ENCODE peak calls at places on chromosome 6, in five cellular contexts. K is B cell, C is esophagus muscularis mucosa, O is stomach, N is dorsolateral prefrontal cortex. S is an unnamed sample.

GRCh38 chr6:6348251-6348650 is 27.8 kb upstream of the F13A1 start:
- DNase-seq in K (no peak), C (no peak), O (no peak), N (no peak), S (no peak)

GRCh38 chr6:145733770-145734169 is 1.6 kb downstream of the EPM2A start:
- DNase-seq in K (no peak), C (no peak), O (no peak), N (no peak), S (no peak)

GRCh38 chr6:153024401-153025017 is 22.0 kb upstream of the MTRF1L start:
- DNase-seq in K (peak), C (no peak), O (peak), N (no peak), S (peak)

GRCh38 chr6:36791085-36791484 is 48.2 kb downstream of the CPNE5 start:
- DNase-seq in K (no peak), C (no peak), O (no peak), N (no peak), S (no peak)

GRCh38 chr6:337782-338464 is 45.6 kb downstream of the DUSP22 start:
- DNase-seq in K (no peak), C (no peak), O (no peak), N (no peak), S (no peak)

GRCh38 chr6:34248198-34248726 is 544 bp downstream of the SMIM29 start:
- DNase-seq in K (peak), C (no peak), O (peak), N (no peak), S (peak)

GRCh38 chr6:1789092-1789491 is 179.4 kb downstream of the FOXC1 start:
- DNase-seq in K (no peak), C (no peak), O (no peak), N (no peak), S (no peak)

GRCh38 chr6:165245287-165245686 is 64.1 kb downstream of the C6orf118 start:
- DNase-seq in K (no peak), C (no peak), O (no peak), N (no peak), S (no peak)

GRCh38 chr6:3325210-3325609 is 66.5 kb downstream of the PSMG4 start:
- DNase-seq in K (no peak), C (no peak), O (no peak), N (no peak), S (no peak)

GRCh38 chr6:24052632-24053031 is 73.4 kb upstream of the NRSN1 start:
- DNase-seq in K (no peak), C (no peak), O (no peak), N (no peak), S (no peak)

GRCh38 chr6:29884261-29884660 is 56.6 kb downstream of the HLA-G start:
- DNase-seq in K (no peak), C (no peak), O (no peak), N (no peak), S (no peak)

GRCh38 chr6:162562041-162562440 is 165.5 kb downstream of the PRKN start:
- DNase-seq in K (no peak), C (no peak), O (no peak), N (no peak), S (no peak)

GRCh38 chr6:25883991-25884390 is 9.9 kb upstream of the SLC17A3 start:
- DNase-seq in K (no peak), C (no peak), O (no peak), N (no peak), S (no peak)

GRCh38 chr6:19838442-19839236 is 1.5 kb downstream of the ID4 start:
- DNase-seq in K (no peak), C (no peak), O (peak), N (no peak), S (peak)

GRCh38 chr6:137357263-137357947 is 136.8 kb downstream of the OLIG3 start:
- DNase-seq in K (no peak), C (no peak), O (no peak), N (no peak), S (no peak)

GRCh38 chr6:137357948-137358266 is 136.3 kb downstream of the OLIG3 start:
- DNase-seq in K (no peak), C (no peak), O (no peak), N (no peak), S (no peak)

GRCh38 chr6:137361701-137362100 is 132.5 kb downstream of the OLIG3 start:
- DNase-seq in K (no peak), C (no peak), O (no peak), N (no peak), S (no peak)

GRCh38 chr6:137353842-137354397 is 134.7 kb upstream of the IFNGR1 start:
- DNase-seq in K (no peak), C (no peak), O (no peak), N (no peak), S (no peak)

DNA sequence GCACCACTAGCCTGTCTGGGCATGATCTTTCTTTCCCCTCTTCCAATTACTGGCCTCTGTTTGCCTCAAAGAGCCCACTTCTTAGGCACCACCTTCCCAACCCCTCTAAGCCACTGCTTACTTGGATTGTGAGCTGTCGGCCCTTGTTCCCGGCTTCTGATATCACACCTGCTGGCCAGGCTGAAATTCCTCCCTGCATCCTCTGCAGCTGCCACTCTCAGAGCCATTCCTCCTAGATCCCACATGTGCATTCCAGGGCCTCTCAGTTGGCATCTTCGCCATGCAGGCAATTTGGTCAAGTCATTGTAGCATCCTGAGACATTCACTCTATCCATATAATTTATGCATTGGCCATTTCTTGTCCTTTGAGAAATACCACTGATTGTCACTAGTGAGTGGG is 135.9 kb downstream of the OLIG3 start:
- DNase-seq in K (no peak), C (no peak), O (no peak), N (no peak), S (no peak)
- TF ChIP-seq CTCF in K (no peak), C (no peak), O (no peak), N (no peak), S (no peak)

GRCh38 chr6:135075018-135075417 is 20.4 kb upstream of the HBS1L start:
- DNase-seq in K (no peak), C (no peak), O (no peak), N (no peak), S (no peak)
- TF ChIP-seq CTCF in K (no peak), C (no peak), O (no peak), N (no peak), S (no peak)

GRCh38 chr6:157273756-157274088 is 49.6 kb downstream of the TMEM242 start:
- DNase-seq in K (peak), C (no peak), O (peak), N (no peak), S (no peak)

GRCh38 chr6:157272866-157273755 is 50.2 kb downstream of the TMEM242 start:
- DNase-seq in K (peak), C (no peak), O (no peak), N (no peak), S (no peak)

GRCh38 chr6:157276134-157276532 is 47.2 kb downstream of the TMEM242 start:
- DNase-seq in K (peak), C (no peak), O (no peak), N (no peak), S (no peak)

GRCh38 chr6:157274116-157274470 is 49.2 kb downstream of the TMEM242 start:
- DNase-seq in K (no peak), C (no peak), O (no peak), N (no peak), S (no peak)

DNA sequence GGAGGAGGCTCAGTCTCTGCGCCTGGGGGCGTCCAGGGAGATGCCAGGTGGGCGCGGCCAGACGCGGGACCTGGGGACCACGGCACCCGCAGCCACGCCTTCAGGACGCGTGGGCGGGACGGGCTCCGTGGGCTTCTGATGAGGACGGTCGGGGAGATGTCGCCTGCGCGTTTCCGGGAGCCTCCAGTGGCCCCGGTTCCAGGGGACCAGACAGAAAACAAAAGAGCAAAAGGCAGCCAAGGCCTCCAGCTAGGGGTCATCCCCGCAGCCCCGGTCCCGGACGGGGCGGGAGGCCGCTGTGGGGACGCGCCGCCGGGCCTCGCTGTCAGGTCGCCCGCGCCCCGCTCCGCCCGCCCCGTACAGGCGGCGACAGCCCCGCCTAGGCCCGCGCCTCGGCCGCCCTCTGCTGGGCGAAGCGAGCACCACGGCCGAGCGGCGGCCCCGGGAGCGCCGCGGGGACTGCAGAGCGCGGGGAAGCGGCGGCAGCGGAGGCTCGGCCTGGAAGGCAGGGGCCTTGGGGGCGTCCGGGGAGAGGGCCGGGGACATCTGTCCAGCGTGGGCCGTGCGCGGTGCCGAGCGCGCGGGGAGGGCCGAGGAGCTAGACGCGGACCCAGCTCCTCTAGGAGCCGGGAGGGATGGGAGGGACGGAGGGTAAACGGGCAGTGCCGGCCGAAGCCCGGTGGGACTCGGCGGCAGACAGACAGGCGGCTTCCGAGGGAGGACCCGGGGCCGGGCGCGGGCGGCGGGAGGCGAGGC is 48.7 kb downstream of the TMEM242 start:
- DNase-seq in K (peak), C (no peak), O (peak), N (peak), S (peak)
- TF ChIP-seq CTCF in K (peak), C (peak), O (peak), N (peak), S (peak)

GRCh38 chr6:69232506-69233194 is 564.2 kb downstream of the LMBRD1 start:
- DNase-seq in K (no peak), C (no peak), O (peak), N (peak), S (peak)
- TF ChIP-seq CTCF in K (no peak), C (no peak), O (no peak), N (no peak), S (no peak)

DNA sequence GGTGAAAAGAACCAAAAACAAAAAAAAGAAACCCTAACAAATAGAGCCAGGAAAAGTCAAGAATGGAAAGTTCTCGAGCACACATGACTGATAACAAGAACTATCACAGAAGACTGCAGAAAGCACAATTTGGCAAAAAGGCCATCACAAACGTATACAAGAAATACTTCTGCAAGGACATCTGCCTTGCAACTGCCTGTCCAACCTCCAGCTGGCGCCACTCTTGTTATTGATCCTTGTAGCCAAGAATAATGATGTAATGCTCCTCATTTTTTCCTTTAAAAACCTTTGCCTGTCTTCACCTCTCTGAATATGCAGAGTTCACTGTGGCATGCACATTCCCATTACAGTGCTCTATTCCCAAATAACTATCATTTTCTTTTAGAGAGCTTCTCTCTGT is 87.9 kb upstream of the BMP5 start:
- DNase-seq in K (no peak), C (no peak), O (no peak), N (no peak), S (no peak)
- TF ChIP-seq CTCF in K (no peak), C (no peak), O (no peak), N (no peak), S (no peak)

GRCh38 chr6:133309579-133309978 is 68.4 kb downstream of the EYA4 start:
- DNase-seq in K (no peak), C (no peak), O (no peak), N (no peak), S (no peak)

GRCh38 chr6:133314951-133315350 is 73.8 kb downstream of the EYA4 start:
- DNase-seq in K (no peak), C (no peak), O (no peak), N (no peak), S (no peak)

GRCh38 chr6:133315811-133316210 is 74.7 kb downstream of the EYA4 start:
- DNase-seq in K (no peak), C (no peak), O (no peak), N (no peak), S (no peak)

GRCh38 chr6:133313068-133313467 is 71.9 kb downstream of the EYA4 start:
- DNase-seq in K (no peak), C (no peak), O (no peak), N (no peak), S (no peak)

DNA sequence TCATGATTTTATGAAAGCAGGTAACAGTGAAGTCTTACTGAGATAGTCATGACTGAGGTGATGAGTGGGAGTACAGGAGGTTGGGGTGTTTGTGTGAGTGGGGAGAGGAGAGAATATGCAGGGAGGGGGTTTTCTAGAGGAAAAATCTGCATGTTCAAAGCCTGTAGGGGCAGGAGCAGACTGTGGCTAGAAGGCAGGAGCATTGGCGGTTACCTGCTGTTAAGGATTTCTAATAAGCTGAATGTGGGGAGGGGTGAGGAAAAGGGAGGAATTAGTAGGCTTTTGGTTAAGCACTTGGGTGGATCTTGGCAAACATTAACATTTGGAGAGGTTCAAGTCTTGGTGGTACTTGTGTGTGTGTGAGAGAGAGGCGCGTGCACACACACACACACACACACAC is 70.8 kb downstream of the EYA4 start:
- DNase-seq in K (no peak), C (no peak), O (no peak), N (no peak), S (no peak)
- TF ChIP-seq CTCF in K (no peak), C (no peak), O (no peak), N (no peak), S (no peak)

DNA sequence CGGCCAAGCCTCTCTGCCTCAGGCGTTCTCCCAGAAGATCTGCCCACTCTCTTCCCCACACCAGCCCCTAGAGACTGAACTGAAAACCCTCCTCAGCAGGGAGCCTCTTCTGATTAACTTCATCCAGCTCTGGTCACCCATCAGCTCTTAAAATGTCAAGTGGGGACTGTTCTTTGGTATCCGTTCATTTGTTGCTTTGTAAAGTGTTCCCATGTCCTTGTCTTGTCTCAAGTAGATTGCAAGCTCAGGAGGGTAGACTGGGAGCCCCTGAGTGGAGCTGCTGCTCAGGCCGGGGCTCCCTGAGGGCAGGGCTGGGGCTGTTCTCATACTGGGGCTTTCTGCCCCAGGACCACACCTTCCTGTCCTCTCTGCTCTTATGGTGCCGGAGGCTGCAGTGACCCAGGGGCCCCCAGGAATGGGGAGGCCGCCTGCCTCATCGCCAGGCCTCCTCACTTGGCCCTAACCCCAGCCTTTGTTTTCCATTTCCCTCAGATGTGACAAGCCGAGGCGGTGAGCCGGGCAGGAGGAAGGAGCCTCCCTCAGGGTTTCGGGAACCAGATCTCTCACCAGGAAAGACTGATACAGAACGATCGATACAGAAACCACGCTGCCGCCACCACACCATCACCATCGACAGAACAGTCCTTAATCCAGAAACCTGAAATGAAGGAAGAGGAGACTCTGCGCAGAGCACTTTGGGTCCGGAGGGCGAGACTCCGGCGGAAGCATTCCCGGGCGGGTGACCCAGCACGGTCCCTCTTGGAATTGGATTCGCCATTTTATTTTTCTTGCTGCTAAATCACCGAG is 14.2 kb downstream of the VEGFA start:
- DNase-seq in K (no peak), C (no peak), O (no peak), N (no peak), S (no peak)
- TF ChIP-seq CTCF in K (no peak), C (no peak), O (no peak), N (no peak), S (no peak)

GRCh38 chr6:31836676-31837611 is 9.4 kb downstream of the HSPA1B start:
- DNase-seq in K (no peak), C (no peak), O (no peak), N (no peak), S (no peak)

GRCh38 chr6:31834367-31834703 is 6.8 kb downstream of the HSPA1B start:
- DNase-seq in K (peak), C (peak), O (peak), N (peak), S (peak)

GRCh38 chr6:31837612-31838553 is 10.3 kb downstream of the HSPA1B start:
- DNase-seq in K (no peak), C (no peak), O (no peak), N (no peak), S (no peak)

GRCh38 chr6:31836036-31836675 is 8.6 kb downstream of the HSPA1B start:
- DNase-seq in K (no peak), C (no peak), O (no peak), N (no peak), S (no peak)

DNA sequence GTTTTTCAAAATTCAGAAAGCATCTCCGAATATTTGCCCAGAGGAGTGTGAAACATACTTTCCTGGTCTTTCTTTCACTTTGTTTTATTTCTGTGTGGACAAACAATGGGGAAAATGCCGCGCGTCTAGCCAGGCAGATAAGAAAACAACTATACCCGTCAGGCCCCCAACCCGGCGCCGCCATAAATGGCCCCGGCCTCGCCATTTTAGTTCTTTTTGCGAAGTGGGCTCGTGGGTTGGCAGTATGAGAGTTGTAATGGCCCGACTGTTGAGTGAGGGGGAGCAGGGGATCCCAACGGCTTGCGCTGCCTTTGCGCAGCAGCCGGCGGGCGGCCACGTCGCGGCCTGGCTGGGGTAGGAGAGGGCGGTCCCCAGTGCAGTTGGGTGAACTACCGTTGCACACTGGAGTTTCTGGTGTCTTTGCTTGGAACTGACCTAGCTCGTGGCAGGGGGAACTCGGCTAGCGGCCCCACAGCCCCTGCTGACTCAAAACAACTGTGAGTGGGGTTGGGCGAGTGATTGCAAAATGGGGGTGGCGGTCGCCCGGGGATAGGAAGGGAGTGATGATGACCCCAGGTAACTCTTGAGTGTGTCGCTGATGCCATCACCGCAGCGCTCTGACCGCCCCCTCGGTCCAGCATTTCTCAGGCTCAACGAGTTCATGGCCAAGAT is 7.3 kb downstream of the HSPA1B start:
- DNase-seq in K (peak), C (peak), O (peak), N (peak), S (peak)
- TF ChIP-seq CTCF in K (no peak), C (no peak), O (no peak), N (no peak), S (no peak)

DNA sequence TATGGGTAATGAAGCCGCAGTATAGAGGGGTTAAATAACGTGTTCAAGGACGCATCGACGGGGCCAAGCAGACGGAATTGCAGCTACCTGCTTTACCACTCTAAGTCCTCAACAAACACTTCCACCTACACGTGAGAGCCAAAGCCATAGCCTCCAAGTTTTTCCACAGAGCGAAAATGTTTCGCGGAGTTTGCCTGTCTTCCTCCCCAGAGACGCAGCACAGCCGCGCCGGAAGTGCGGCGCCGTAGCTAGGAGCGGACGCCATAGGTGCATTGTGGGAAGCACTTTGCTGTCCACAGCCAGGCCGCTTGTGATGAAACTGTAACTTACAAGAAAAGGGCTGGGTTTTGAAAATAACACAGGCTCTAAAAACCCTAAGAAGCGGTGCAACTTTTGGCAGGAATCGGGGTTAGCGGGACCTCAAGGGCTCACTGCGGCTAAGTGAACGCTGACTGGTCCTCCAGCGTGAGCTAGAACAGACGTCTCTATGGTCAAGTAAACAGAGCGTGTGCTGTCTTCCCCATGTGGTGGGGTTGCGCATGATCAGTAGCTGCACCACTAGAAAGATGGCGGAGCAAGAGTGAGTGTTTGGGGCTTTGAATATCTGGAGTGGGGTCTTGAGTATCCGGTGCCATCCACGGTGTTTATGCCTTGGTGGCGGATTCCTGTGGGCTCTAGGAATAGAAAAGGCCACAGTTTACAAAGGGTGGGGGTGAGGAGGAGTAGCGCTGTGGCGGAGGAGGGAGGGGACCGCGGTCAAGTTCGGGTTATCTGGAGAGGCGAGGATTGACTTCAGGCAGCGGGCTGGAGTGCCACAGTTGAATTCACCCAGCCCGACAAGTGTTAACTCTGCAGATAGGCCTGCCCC is at the start of gene RPL7L1:
- DNase-seq in K (peak), C (peak), O (peak), N (peak), S (peak)
- TF ChIP-seq CTCF in K (no peak), C (peak), O (no peak), N (no peak), S (no peak)

S was measured in pancreas.